ENCODE peak calls at places on chromosomes 5 and 9, in five cellular contexts. R is fibroblast of lung, Z is GM06990, A is Caco-2, I is cardiac fibroblast. G is an unnamed sample.

GRCh38 chr5:66333192-66333591 is 189.1 kb downstream of the SREK1 start:
- DNase-seq in R (no peak), Z (no peak), A (no peak), I (no peak), G (no peak)

GRCh38 chr5:19853616-19854240 is 134.3 kb downstream of the CDH18 start:
- DNase-seq in R (peak), Z (no peak), A (no peak), I (peak), G (no peak)

GRCh38 chr9:108483676-108484075 is 372.1 kb downstream of the ACTL7B start:
- DNase-seq in R (no peak), Z (no peak), A (no peak), I (no peak), G (no peak)

GRCh38 chr5:137414112-137414511 is 85.0 kb downstream of the SPOCK1 start:
- DNase-seq in R (no peak), Z (no peak), A (no peak), I (no peak), G (no peak)

GRCh38 chr9:102124465-102124864 is 386.0 kb upstream of the GRIN3A start:
- DNase-seq in R (no peak), Z (no peak), A (no peak), I (no peak), G (no peak)

GRCh38 chr9:81611664-81612063 is 77.7 kb downstream of the TLE1 start:
- DNase-seq in R (no peak), Z (peak), A (no peak), I (no peak), G (no peak)

GRCh38 chr5:181100121-181101015 is 30.6 kb downstream of the OR2V1 start:
- DNase-seq in R (no peak), Z (peak), A (no peak), I (no peak), G (no peak)

GRCh38 chr9:91148306-91148705 is 213.4 kb downstream of the AUH start:
- DNase-seq in R (no peak), Z (no peak), A (no peak), I (no peak), G (no peak)

GRCh38 chr9:125889122-125889523 is 141.9 kb downstream of the PBX3 start:
- DNase-seq in R (peak), Z (peak), A (no peak), I (peak), G (no peak)

GRCh38 chr5:79108792-79109191 is 2.8 kb upstream of the BHMT start:
- DNase-seq in R (no peak), Z (no peak), A (no peak), I (no peak), G (no peak)

GRCh38 chr5:79111960-79112702 is 522 bp downstream of the BHMT start:
- DNase-seq in R (no peak), Z (no peak), A (no peak), I (no peak), G (no peak)

GRCh38 chr5:79107020-79107796 is 4.4 kb upstream of the BHMT start:
- DNase-seq in R (no peak), Z (no peak), A (no peak), I (peak), G (no peak)

GRCh38 chr5:79111387-79111959 is at the start of gene BHMT:
- DNase-seq in R (no peak), Z (no peak), A (no peak), I (no peak), G (no peak)

GRCh38 chr5:79109527-79110492 is 1.8 kb upstream of the BHMT start:
- DNase-seq in R (no peak), Z (no peak), A (no peak), I (no peak), G (no peak)
- TF ChIP-seq CTCF in R (peak), Z (peak), A (peak), I (peak), G (peak)

GRCh38 chr9:116002624-116003023 is 151.0 kb upstream of the PAPPA start:
- DNase-seq in R (peak), Z (no peak), A (no peak), I (peak), G (no peak)
- TF ChIP-seq CTCF in R (no peak), Z (no peak), A (no peak), I (no peak), G (no peak)

GRCh38 chr5:35229076-35230042 is 928 bp downstream of the PRLR start:
- DNase-seq in R (no peak), Z (peak), A (peak), I (no peak), G (no peak)
- TF ChIP-seq CTCF in R (no peak), Z (peak), A (no peak), I (no peak), G (peak)

GRCh38 chr5:139148986-139149385 is 49.2 kb downstream of the SIL1 start:
- DNase-seq in R (no peak), Z (no peak), A (no peak), I (no peak), G (no peak)
- TF ChIP-seq CTCF in R (no peak), Z (no peak), A (no peak), I (no peak), G (no peak)

GRCh38 chr5:80761176-80761575 is 106.4 kb upstream of the DHFR start:
- DNase-seq in R (no peak), Z (no peak), A (peak), I (no peak), G (no peak)
- TF ChIP-seq CTCF in R (no peak), Z (no peak), A (no peak), I (no peak), G (no peak)

DNA sequence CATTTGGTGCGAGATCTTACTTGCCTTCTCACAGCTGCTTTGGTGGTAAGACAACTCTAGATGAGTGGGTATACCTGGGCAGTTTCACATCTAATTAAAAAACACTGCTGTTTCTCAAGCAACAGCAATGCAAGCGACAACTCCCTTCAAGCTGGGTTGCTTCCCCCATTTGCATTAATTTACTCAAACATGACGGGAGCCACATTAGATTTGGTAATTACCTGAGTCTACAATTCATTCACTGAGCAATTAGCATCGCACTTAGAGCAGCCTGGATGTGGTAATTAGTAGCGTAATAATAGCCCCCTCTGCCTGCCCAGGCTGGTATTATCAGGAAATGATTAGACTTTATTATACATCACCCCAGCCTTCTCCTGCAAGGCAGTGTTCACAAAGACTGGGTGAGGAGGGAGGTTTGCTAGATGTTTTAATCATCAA is 73.4 kb downstream of the FBXO38 start:
- DNase-seq in R (no peak), Z (peak), A (no peak), I (no peak), G (no peak)
- TF ChIP-seq CTCF in R (peak), Z (peak), A (peak), I (peak), G (peak)

DNA sequence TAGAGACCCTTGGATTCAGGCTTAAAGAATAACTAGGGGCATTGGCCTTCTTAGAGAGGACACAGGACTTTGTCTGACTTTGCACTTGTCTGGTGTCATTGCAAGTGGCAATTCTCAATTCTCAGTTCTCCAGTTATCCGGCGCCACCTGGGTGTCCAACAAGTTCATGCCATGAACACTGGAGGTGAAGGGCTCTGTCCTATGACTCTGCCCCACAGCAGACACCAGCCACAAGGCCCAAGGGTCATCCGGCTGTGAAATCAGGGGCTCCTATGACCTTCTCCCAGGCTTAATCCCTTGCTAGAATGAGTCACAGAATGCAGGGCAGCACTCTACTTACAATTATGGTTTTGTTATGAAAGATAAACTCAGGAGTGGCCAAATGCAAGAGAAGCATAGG is 391.9 kb downstream of the GADD45G start:
- DNase-seq in R (peak), Z (no peak), A (peak), I (no peak), G (no peak)
- TF ChIP-seq CTCF in R (no peak), Z (no peak), A (no peak), I (no peak), G (peak)

G was measured in chondrocyte.